ENCODE peak calls at places on chromosomes 3 and 15, in seven cellular contexts. One of them, this sample, is unnamed.

GRCh38 chr3:141557961-141558706 is 71.3 kb downstream of the RASA2 start:
- DNase-seq in Karpas-422: no peak
- DNase-seq in naive thymus-derived CD4-positive, alpha-beta T cell: peak; percentile 16
- DNase-seq in neural progenitor cell: no peak
- DNase-seq in kidney epithelial cell: no peak
- DNase-seq in MG63: no peak
- DNase-seq in GM23248: no peak
- DNase-seq in this sample: no peak

GRCh38 chr3:38257583-38257982 is 8.0 kb upstream of the SLC22A13 start:
- DNase-seq in Karpas-422: no peak
- DNase-seq in naive thymus-derived CD4-positive, alpha-beta T cell: no peak
- DNase-seq in neural progenitor cell: no peak
- DNase-seq in kidney epithelial cell: no peak
- DNase-seq in MG63: no peak
- DNase-seq in GM23248: peak; percentile 29
- DNase-seq in this sample: no peak

GRCh38 chr3:145355175-145355574 is 805.8 kb downstream of the PLOD2 start:
- DNase-seq in Karpas-422: no peak
- DNase-seq in naive thymus-derived CD4-positive, alpha-beta T cell: no peak
- DNase-seq in neural progenitor cell: peak; percentile 28
- DNase-seq in kidney epithelial cell: no peak
- DNase-seq in MG63: no peak
- DNase-seq in GM23248: no peak
- DNase-seq in this sample: no peak

GRCh38 chr3:72097053-72097452 is 312.1 kb upstream of the PROK2 start:
- DNase-seq in Karpas-422: no peak
- DNase-seq in naive thymus-derived CD4-positive, alpha-beta T cell: no peak
- DNase-seq in neural progenitor cell: no peak
- DNase-seq in kidney epithelial cell: no peak
- DNase-seq in MG63: no peak
- DNase-seq in GM23248: no peak
- DNase-seq in this sample: no peak

GRCh38 chr3:177362646-177363045 is 165.4 kb upstream of the TBL1XR1 start:
- DNase-seq in Karpas-422: no peak
- DNase-seq in naive thymus-derived CD4-positive, alpha-beta T cell: no peak
- DNase-seq in neural progenitor cell: no peak
- DNase-seq in kidney epithelial cell: no peak
- DNase-seq in MG63: no peak
- DNase-seq in GM23248: no peak
- DNase-seq in this sample: no peak

GRCh38 chr3:78799681-78800080 is 968.1 kb downstream of the ROBO1 start:
- DNase-seq in Karpas-422: no peak
- DNase-seq in naive thymus-derived CD4-positive, alpha-beta T cell: no peak
- DNase-seq in neural progenitor cell: no peak
- DNase-seq in kidney epithelial cell: no peak
- DNase-seq in MG63: no peak
- DNase-seq in GM23248: no peak
- DNase-seq in this sample: no peak

GRCh38 chr15:79218588-79219200 is 63.8 kb upstream of the ANKRD34C start:
- DNase-seq in Karpas-422: no peak
- DNase-seq in naive thymus-derived CD4-positive, alpha-beta T cell: no peak
- DNase-seq in neural progenitor cell: no peak
- DNase-seq in kidney epithelial cell: no peak
- DNase-seq in MG63: no peak
- DNase-seq in GM23248: peak; percentile 49
- DNase-seq in this sample: no peak

GRCh38 chr15:60381148-60381788 is 16.5 kb downstream of the ANXA2 start:
- DNase-seq in Karpas-422: no peak
- DNase-seq in naive thymus-derived CD4-positive, alpha-beta T cell: no peak
- DNase-seq in neural progenitor cell: no peak
- DNase-seq in kidney epithelial cell: no peak
- DNase-seq in MG63: no peak
- DNase-seq in GM23248: peak; percentile 88
- DNase-seq in this sample: no peak

GRCh38 chr3:24595801-24596200 is 101.2 kb upstream of the THRB start:
- DNase-seq in Karpas-422: no peak
- DNase-seq in naive thymus-derived CD4-positive, alpha-beta T cell: no peak
- DNase-seq in neural progenitor cell: no peak
- DNase-seq in kidney epithelial cell: no peak
- DNase-seq in MG63: peak; percentile 3
- DNase-seq in GM23248: peak; percentile 86
- DNase-seq in this sample: no peak

GRCh38 chr3:47016934-47017435 is 37.5 kb downstream of the NBEAL2 start:
- DNase-seq in Karpas-422: peak; percentile 78
- DNase-seq in naive thymus-derived CD4-positive, alpha-beta T cell: no peak
- DNase-seq in neural progenitor cell: no peak
- DNase-seq in kidney epithelial cell: peak; percentile 72
- DNase-seq in MG63: no peak
- DNase-seq in GM23248: peak; percentile 90
- DNase-seq in this sample: peak; percentile 32

GRCh38 chr15:40843885-40844542 is at the start of gene SPINT1:
- DNase-seq in Karpas-422: no peak
- DNase-seq in naive thymus-derived CD4-positive, alpha-beta T cell: no peak
- DNase-seq in neural progenitor cell: peak; percentile 74
- DNase-seq in kidney epithelial cell: no peak
- DNase-seq in MG63: no peak
- DNase-seq in GM23248: peak; percentile 41
- DNase-seq in this sample: no peak

GRCh38 chr15:39621961-39622360 is 41.1 kb downstream of the THBS1 start:
- DNase-seq in Karpas-422: no peak
- DNase-seq in naive thymus-derived CD4-positive, alpha-beta T cell: no peak
- DNase-seq in neural progenitor cell: no peak
- DNase-seq in kidney epithelial cell: no peak
- DNase-seq in MG63: no peak
- DNase-seq in GM23248: no peak
- DNase-seq in this sample: no peak

GRCh38 chr3:58646503-58646902 is 20.1 kb downstream of the FAM3D start:
- DNase-seq in Karpas-422: no peak
- DNase-seq in naive thymus-derived CD4-positive, alpha-beta T cell: no peak
- DNase-seq in neural progenitor cell: no peak
- DNase-seq in kidney epithelial cell: no peak
- DNase-seq in MG63: peak; percentile 94
- DNase-seq in GM23248: peak; percentile 17
- DNase-seq in this sample: no peak

GRCh38 chr3:39900462-39901002 is 91.1 kb downstream of the MYRIP start:
- DNase-seq in Karpas-422: no peak
- DNase-seq in naive thymus-derived CD4-positive, alpha-beta T cell: no peak
- DNase-seq in neural progenitor cell: no peak
- DNase-seq in kidney epithelial cell: no peak
- DNase-seq in MG63: no peak
- DNase-seq in GM23248: peak; percentile 4
- DNase-seq in this sample: no peak

GRCh38 chr15:38885001-38885400 is 320.4 kb upstream of the RASGRP1 start:
- DNase-seq in Karpas-422: no peak
- DNase-seq in naive thymus-derived CD4-positive, alpha-beta T cell: no peak
- DNase-seq in neural progenitor cell: no peak
- DNase-seq in kidney epithelial cell: no peak
- DNase-seq in MG63: peak; percentile 58
- DNase-seq in GM23248: peak; percentile 74
- DNase-seq in this sample: no peak

GRCh38 chr3:128076783-128077624 is 24.8 kb downstream of the SEC61A1 start:
- DNase-seq in Karpas-422: no peak
- DNase-seq in naive thymus-derived CD4-positive, alpha-beta T cell: peak; percentile 30
- DNase-seq in neural progenitor cell: peak; percentile 50
- DNase-seq in kidney epithelial cell: no peak
- DNase-seq in MG63: no peak
- DNase-seq in GM23248: peak; percentile 63
- DNase-seq in this sample: no peak

GRCh38 chr3:100463002-100463401 is 29.4 kb upstream of the TMEM45A start:
- DNase-seq in Karpas-422: peak; percentile 79
- DNase-seq in naive thymus-derived CD4-positive, alpha-beta T cell: no peak
- DNase-seq in neural progenitor cell: peak; percentile 71
- DNase-seq in kidney epithelial cell: peak; percentile 14
- DNase-seq in MG63: peak; percentile 13
- DNase-seq in GM23248: peak; percentile 84
- DNase-seq in this sample: peak; percentile 9

GRCh38 chr15:36844453-36845094 is 255.8 kb downstream of the MEIS2 start:
- DNase-seq in Karpas-422: no peak
- DNase-seq in naive thymus-derived CD4-positive, alpha-beta T cell: no peak
- DNase-seq in neural progenitor cell: peak; percentile 20
- DNase-seq in kidney epithelial cell: no peak
- DNase-seq in MG63: no peak
- DNase-seq in GM23248: peak; percentile 28
- DNase-seq in this sample: no peak

GRCh38 chr15:63135804-63136203 is 14.1 kb downstream of the LACTB start:
- DNase-seq in Karpas-422: no peak
- DNase-seq in naive thymus-derived CD4-positive, alpha-beta T cell: no peak
- DNase-seq in neural progenitor cell: no peak
- DNase-seq in kidney epithelial cell: no peak
- DNase-seq in MG63: peak; percentile 45
- DNase-seq in GM23248: peak; percentile 92
- DNase-seq in this sample: peak; percentile 74

GRCh38 chr15:46354443-46354842 is 719.6 kb downstream of the SQOR start:
- DNase-seq in Karpas-422: no peak
- DNase-seq in naive thymus-derived CD4-positive, alpha-beta T cell: no peak
- DNase-seq in neural progenitor cell: no peak
- DNase-seq in kidney epithelial cell: no peak
- DNase-seq in MG63: no peak
- DNase-seq in GM23248: no peak
- DNase-seq in this sample: no peak

GRCh38 chr3:46666471-46666845 is 27.0 kb downstream of the ALS2CL start:
- DNase-seq in Karpas-422: no peak
- DNase-seq in naive thymus-derived CD4-positive, alpha-beta T cell: no peak
- DNase-seq in neural progenitor cell: no peak
- DNase-seq in kidney epithelial cell: no peak
- DNase-seq in MG63: no peak
- DNase-seq in GM23248: no peak
- DNase-seq in this sample: no peak

GRCh38 chr15:23570466-23570865 is 5.0 kb downstream of the MKRN3 start:
- DNase-seq in Karpas-422: no peak
- DNase-seq in naive thymus-derived CD4-positive, alpha-beta T cell: no peak
- DNase-seq in neural progenitor cell: peak; percentile 49
- DNase-seq in kidney epithelial cell: no peak
- DNase-seq in MG63: no peak
- DNase-seq in GM23248: no peak
- DNase-seq in this sample: no peak

GRCh38 chr3:17313746-17314145 is 428.7 kb downstream of the TBC1D5 start:
- DNase-seq in Karpas-422: no peak
- DNase-seq in naive thymus-derived CD4-positive, alpha-beta T cell: no peak
- DNase-seq in neural progenitor cell: no peak
- DNase-seq in kidney epithelial cell: no peak
- DNase-seq in MG63: no peak
- DNase-seq in GM23248: no peak
- DNase-seq in this sample: no peak

GRCh38 chr15:48851956-48852355 is 26.0 kb upstream of the EID1 start:
- DNase-seq in Karpas-422: no peak
- DNase-seq in naive thymus-derived CD4-positive, alpha-beta T cell: no peak
- DNase-seq in neural progenitor cell: no peak
- DNase-seq in kidney epithelial cell: no peak
- DNase-seq in MG63: no peak
- DNase-seq in GM23248: no peak
- DNase-seq in this sample: no peak

DNA sequence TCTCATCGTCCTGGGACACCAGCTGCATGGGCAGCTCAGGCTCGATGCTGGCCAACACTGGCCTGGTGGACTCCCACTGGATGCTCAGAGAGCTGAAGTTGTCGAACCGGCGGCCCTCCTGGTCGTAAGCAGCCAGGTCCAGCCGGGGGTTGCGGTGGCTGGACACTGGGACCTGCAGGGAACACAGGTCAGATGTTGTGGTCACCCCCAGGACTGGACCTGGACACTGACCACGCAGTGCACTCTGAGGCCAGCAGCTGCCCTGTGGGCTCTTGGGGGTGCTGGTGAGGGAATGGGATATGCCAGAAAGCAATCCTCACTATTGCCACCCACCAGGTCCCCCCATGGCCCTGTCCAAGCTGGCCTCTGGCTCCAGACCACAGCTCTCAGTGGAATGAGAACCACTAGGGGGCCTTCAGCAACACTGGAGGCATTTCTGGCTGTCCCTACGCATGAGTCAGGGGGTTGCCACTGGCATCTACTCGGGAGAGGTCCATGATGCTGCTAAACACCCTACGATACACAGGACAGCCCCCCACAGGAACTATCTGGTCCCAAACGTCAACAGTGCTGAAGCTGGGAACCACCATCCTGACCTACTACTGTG is 66.1 kb downstream of the NUP210 start:
- DNase-seq in Karpas-422: no peak
- DNase-seq in naive thymus-derived CD4-positive, alpha-beta T cell: no peak
- DNase-seq in neural progenitor cell: peak; percentile 16
- DNase-seq in kidney epithelial cell: no peak
- DNase-seq in MG63: peak; percentile 26
- DNase-seq in GM23248: peak; percentile 57
- DNase-seq in this sample: no peak
- H3K36me3 ChIP-seq in Karpas-422: peaks cover 66% of the 10 kb centered on the region
- H3K36me3 ChIP-seq in naive thymus-derived CD4-positive, alpha-beta T cell: peaks cover 13% of the 10 kb centered on the region
- H3K36me3 ChIP-seq in neural progenitor cell: peaks cover 6% of the 10 kb centered on the region
- H3K36me3 ChIP-seq in kidney epithelial cell: no peaks in the 10 kb centered on the region
- H3K36me3 ChIP-seq in MG63: no peaks in the 10 kb centered on the region
- H3K36me3 ChIP-seq in GM23248: no peaks in the 10 kb centered on the region
- H3K36me3 ChIP-seq in this sample: no peaks in the 10 kb centered on the region

DNA sequence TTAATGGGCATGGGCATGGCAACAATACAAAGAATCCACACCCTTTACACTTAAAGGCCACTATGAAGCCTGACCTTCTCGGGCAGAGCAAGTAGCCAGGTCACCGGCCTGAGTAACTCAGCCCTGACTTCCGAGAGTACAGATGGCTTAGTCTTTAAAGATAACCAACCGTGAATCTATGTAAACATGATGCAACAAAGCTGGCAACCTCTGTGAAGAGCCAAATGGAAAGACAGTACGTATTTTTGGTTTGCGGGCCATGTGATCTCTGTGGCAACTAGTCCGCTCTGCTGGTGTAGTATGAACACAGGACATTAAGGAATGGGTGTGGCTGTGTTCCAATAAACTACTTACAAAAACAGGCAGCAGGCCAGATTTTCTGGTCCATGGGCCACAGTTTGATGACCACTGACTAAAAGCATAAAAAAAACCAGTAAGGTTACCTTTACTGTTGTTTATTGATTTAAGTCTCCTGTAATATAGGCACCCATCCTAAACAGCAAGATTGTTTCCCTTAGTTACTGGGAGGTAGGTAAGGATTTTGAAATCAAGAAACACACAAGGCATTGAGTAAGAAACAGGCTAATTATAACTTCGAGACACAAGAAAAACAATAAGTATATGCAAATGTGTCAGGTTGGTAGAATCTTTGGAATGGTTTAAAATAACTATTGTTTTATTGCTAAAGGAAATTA is 14.5 kb downstream of the RIOX2 start:
- DNase-seq in Karpas-422: no peak
- DNase-seq in naive thymus-derived CD4-positive, alpha-beta T cell: no peak
- DNase-seq in neural progenitor cell: no peak
- DNase-seq in kidney epithelial cell: no peak
- DNase-seq in MG63: no peak
- DNase-seq in GM23248: no peak
- DNase-seq in this sample: no peak
- H3K36me3 ChIP-seq in Karpas-422: peaks cover 46% of the 10 kb centered on the region
- H3K36me3 ChIP-seq in naive thymus-derived CD4-positive, alpha-beta T cell: peaks cover 6% of the 10 kb centered on the region
- H3K36me3 ChIP-seq in neural progenitor cell: no peaks in the 10 kb centered on the region
- H3K36me3 ChIP-seq in kidney epithelial cell: no peaks in the 10 kb centered on the region
- H3K36me3 ChIP-seq in MG63: peaks cover 79% of the 10 kb centered on the region
- H3K36me3 ChIP-seq in GM23248: peaks cover 21% of the 10 kb centered on the region
- H3K36me3 ChIP-seq in this sample: peaks cover 5% of the 10 kb centered on the region

GRCh38 chr15:58924326-58924725 is 9.2 kb downstream of the SLTM start:
- DNase-seq in Karpas-422: no peak
- DNase-seq in naive thymus-derived CD4-positive, alpha-beta T cell: no peak
- DNase-seq in neural progenitor cell: no peak
- DNase-seq in kidney epithelial cell: no peak
- DNase-seq in MG63: no peak
- DNase-seq in GM23248: peak; percentile 77
- DNase-seq in this sample: no peak
- H3K36me3 ChIP-seq in Karpas-422: peaks cover 39% of the 10 kb centered on the region
- H3K36me3 ChIP-seq in naive thymus-derived CD4-positive, alpha-beta T cell: peaks cover 10% of the 10 kb centered on the region
- H3K36me3 ChIP-seq in neural progenitor cell: peaks cover 19% of the 10 kb centered on the region
- H3K36me3 ChIP-seq in kidney epithelial cell: no peaks in the 10 kb centered on the region
- H3K36me3 ChIP-seq in MG63: peaks cover 70% of the 10 kb centered on the region
- H3K36me3 ChIP-seq in GM23248: peaks cover 47% of the 10 kb centered on the region
- H3K36me3 ChIP-seq in this sample: no peaks in the 10 kb centered on the region

GRCh38 chr3:53185761-53186465 is 24.9 kb downstream of the PRKCD start:
- DNase-seq in Karpas-422: no peak
- DNase-seq in naive thymus-derived CD4-positive, alpha-beta T cell: no peak
- DNase-seq in neural progenitor cell: no peak
- DNase-seq in kidney epithelial cell: no peak
- DNase-seq in MG63: no peak
- DNase-seq in GM23248: no peak
- DNase-seq in this sample: no peak
- H3K36me3 ChIP-seq in Karpas-422: peaks cover 59% of the 10 kb centered on the region
- H3K36me3 ChIP-seq in naive thymus-derived CD4-positive, alpha-beta T cell: no peaks in the 10 kb centered on the region
- H3K36me3 ChIP-seq in neural progenitor cell: no peaks in the 10 kb centered on the region
- H3K36me3 ChIP-seq in kidney epithelial cell: peaks cover 1% of the 10 kb centered on the region
- H3K36me3 ChIP-seq in MG63: no peaks in the 10 kb centered on the region
- H3K36me3 ChIP-seq in GM23248: no peaks in the 10 kb centered on the region
- H3K36me3 ChIP-seq in this sample: peaks cover 30% of the 10 kb centered on the region

This sample was measured in BJ.